ENCODE peak calls at places on chromosomes 3 and 15, in five cellular contexts. V is cardiac muscle cell; B is CD8-positive, alpha-beta T cell; C is PC-9; D is ovary. Q is an unnamed sample.

GRCh38 chr3:9214185-9214584 is 35.3 kb downstream of the SRGAP3 start:
- DNase-seq in V (no peak), C (no peak), D (no peak), B (no peak), Q (no peak)

GRCh38 chr15:60590935-60591490 is 112.1 kb upstream of the ICE2 start:
- DNase-seq in C (no peak), D (peak), V (peak), B (peak), Q (peak)

GRCh38 chr15:43541785-43542184 is 24.4 kb downstream of the MAP1A start:
- DNase-seq in B (no peak), C (no peak), D (no peak), V (no peak), Q (no peak)

GRCh38 chr15:52343831-52344230 is 48.2 kb upstream of the MYO5C start:
- DNase-seq in B (no peak), V (no peak), C (no peak), D (no peak), Q (no peak)

GRCh38 chr15:45719490-45719889 is 84.7 kb downstream of the SQOR start:
- DNase-seq in D (no peak), B (no peak), C (no peak), V (peak), Q (no peak)

GRCh38 chr15:64749999-64750657 is 25.3 kb downstream of the RBPMS2 start:
- DNase-seq in D (no peak), V (peak), B (no peak), C (no peak), Q (no peak)

GRCh38 chr15:98774756-98775497 is 126.6 kb downstream of the IGF1R start:
- DNase-seq in V (no peak), D (no peak), C (no peak), B (no peak), Q (no peak)

GRCh38 chr3:125593991-125594574 is 1.2 kb downstream of the OSBPL11 start:
- DNase-seq in C (peak), D (no peak), B (no peak), V (no peak), Q (no peak)

GRCh38 chr3:28850186-28850585 is 430.7 kb upstream of the RBMS3 start:
- DNase-seq in C (no peak), V (no peak), D (no peak), B (no peak), Q (no peak)

GRCh38 chr3:13838421-13838820 is 41.5 kb downstream of the WNT7A start:
- DNase-seq in V (no peak), C (no peak), B (no peak), D (no peak), Q (no peak)

GRCh38 chr15:61527836-61528589 is 298.9 kb upstream of the RORA start:
- DNase-seq in C (no peak), V (no peak), D (no peak), B (no peak), Q (no peak)

GRCh38 chr3:52388933-52389332 is 56.0 kb downstream of the SEMA3G start:
- DNase-seq in V (no peak), B (no peak), D (no peak), C (no peak), Q (no peak)

GRCh38 chr15:75869446-75869845 is 26.2 kb downstream of the UBE2Q2 start:
- DNase-seq in D (no peak), V (no peak), C (no peak), B (no peak), Q (no peak)

GRCh38 chr3:178455966-178456365 is 80.3 kb upstream of the KCNMB2 start:
- DNase-seq in B (no peak), C (no peak), V (no peak), D (no peak), Q (no peak)

GRCh38 chr3:82143661-82144405 is 382.4 kb upstream of the GBE1 start:
- DNase-seq in B (no peak), C (no peak), D (no peak), V (no peak), Q (no peak)

GRCh38 chr3:194503101-194503531 is 16.3 kb upstream of the ATP13A3 start:
- DNase-seq in V (no peak), B (no peak), D (no peak), C (no peak), Q (no peak)

GRCh38 chr3:47385796-47386195 is 5.0 kb downstream of the PTPN23 start:
- DNase-seq in D (no peak), C (no peak), B (no peak), V (no peak), Q (no peak)

GRCh38 chr3:12371525-12372140 is 82.8 kb downstream of the PPARG start:
- DNase-seq in B (no peak), C (no peak), V (no peak), D (peak), Q (no peak)

GRCh38 chr3:156674046-156674910 is at the start of gene TIPARP:
- DNase-seq in C (peak), V (peak), D (peak), B (peak), Q (peak)

GRCh38 chr3:2856062-2856792 is 253.9 kb downstream of the IL5RA start:
- DNase-seq in C (no peak), D (no peak), V (peak), B (no peak), Q (no peak)

GRCh38 chr15:52136471-52136993 is 24.0 kb upstream of the BCL2L10 start:
- DNase-seq in C (no peak), B (no peak), D (no peak), V (no peak), Q (no peak)

GRCh38 chr15:33278816-33279612 is 31.8 kb upstream of the RYR3 start:
- DNase-seq in D (no peak), C (peak), B (no peak), V (no peak), Q (no peak)

GRCh38 chr3:11718582-11719405 is 75.1 kb upstream of the VGLL4 start:
- DNase-seq in C (no peak), B (no peak), V (peak), D (peak), Q (peak)

GRCh38 chr15:101026686-101027272 is 107.6 kb downstream of the LRRK1 start:
- DNase-seq in C (no peak), D (peak), B (no peak), V (no peak), Q (peak)

DNA sequence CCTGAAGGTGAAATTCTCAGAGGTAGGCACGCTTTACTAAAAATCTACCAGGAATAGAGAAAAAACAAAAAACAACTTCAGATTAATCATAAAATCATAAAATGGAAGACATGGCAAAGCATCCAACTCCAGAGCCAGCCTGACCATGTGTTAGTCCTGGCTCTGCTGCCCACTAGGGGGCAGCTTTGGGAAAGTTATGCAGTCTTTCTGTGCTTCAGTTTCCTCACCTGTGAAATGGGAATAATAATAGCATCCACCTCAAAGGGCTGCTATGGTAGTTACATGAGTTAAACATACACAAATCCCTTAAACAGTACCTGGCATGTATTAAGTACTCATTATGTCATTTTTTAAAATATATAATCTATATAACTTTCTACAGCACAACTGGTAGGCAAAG is 52.3 kb downstream of the WNT5A start:
- DNase-seq in B (no peak), C (no peak), V (no peak), D (no peak), Q (no peak)
- TF ChIP-seq CTCF in B (no peak), C (peak), V (peak), D (no peak), Q (no peak)

DNA sequence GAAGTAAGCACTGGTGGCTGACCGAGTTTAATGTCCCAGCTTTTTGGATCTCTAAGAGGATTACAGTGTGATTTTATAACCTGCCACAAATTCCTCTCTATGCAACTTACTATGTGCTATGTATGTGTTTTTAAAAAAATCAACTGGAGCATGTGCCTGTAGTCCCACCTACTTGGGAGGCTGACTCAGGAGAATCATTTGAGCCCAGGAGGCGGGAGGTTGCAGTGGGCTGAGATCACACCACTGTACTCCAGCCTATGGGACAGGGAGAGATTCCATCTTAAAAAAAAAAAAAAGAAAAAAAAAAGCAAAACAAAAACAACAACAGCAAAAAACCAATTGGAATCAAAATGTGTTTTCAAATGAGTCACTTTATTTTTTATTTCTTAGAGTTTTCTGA is 29.6 kb downstream of the DUT start:
- DNase-seq in B (no peak), D (no peak), V (no peak), C (no peak), Q (no peak)
- H3K4me3 ChIP-seq in B (no peak), D (no peak), V (no peak), C (no peak), Q (no peak)

DNA sequence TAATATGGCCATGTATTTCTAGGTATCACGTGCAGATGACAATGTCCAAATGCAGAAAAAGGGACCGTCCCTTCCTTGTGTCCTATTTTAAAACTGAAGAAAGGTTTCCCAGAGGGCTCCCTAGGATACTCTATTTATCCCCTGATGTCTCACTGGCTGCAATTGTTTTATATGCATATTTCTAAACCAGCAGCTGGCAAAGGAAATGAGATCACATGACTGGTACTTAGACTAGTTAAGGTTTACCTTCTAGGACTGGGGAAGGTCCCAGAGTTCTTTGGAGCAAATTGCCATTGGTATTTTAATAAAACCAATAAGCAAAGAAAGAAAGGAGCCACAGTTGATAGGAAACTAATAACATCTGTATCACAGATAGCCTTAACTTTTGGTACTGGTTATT is 29.5 kb downstream of the GTF2E1 start:
- DNase-seq in V (no peak), D (no peak), B (no peak), C (no peak), Q (no peak)
- H3K27ac ChIP-seq in V (no peak), D (no peak), B (no peak), C (no peak), Q (no peak)

GRCh38 chr3:40181182-40181581 is 128.3 kb upstream of the EIF1B start:
- DNase-seq in C (no peak), B (no peak), V (no peak), D (no peak), Q (no peak)
- TF ChIP-seq CTCF in C (no peak), B (no peak), V (no peak), D (no peak), Q (no peak)

Q was measured in coronary artery.